ENCODE peak calls at places on chromosomes 11 and 22, in six cellular contexts. One of them, this sample, is unnamed.

GRCh38 chr11:134120143-134120850 is 51.4 kb downstream of the JAM3 start:
- DNase-seq in pancreas: no peak
- DNase-seq in adrenal gland: peak; percentile 60
- DNase-seq in CD8-positive, alpha-beta T cell: no peak
- DNase-seq in colonic mucosa: peak; percentile 23
- DNase-seq in right cardiac atrium: peak; percentile 61
- DNase-seq in this sample: peak; percentile 35

GRCh38 chr11:58900479-58901420 is 38.5 kb upstream of the GLYATL1 start:
- DNase-seq in pancreas: peak; percentile 89
- DNase-seq in adrenal gland: peak; percentile 61
- DNase-seq in CD8-positive, alpha-beta T cell: no peak
- DNase-seq in colonic mucosa: peak; percentile 90
- DNase-seq in right cardiac atrium: peak; percentile 76
- DNase-seq in this sample: peak; percentile 83

GRCh38 chr11:35622070-35622469 is 3.8 kb downstream of the FJX1 start:
- DNase-seq in pancreas: no peak
- DNase-seq in adrenal gland: no peak
- DNase-seq in CD8-positive, alpha-beta T cell: no peak
- DNase-seq in colonic mucosa: no peak
- DNase-seq in right cardiac atrium: no peak
- DNase-seq in this sample: no peak

GRCh38 chr11:64867748-64868462 is 10.5 kb downstream of the EHD1 start:
- DNase-seq in pancreas: no peak
- DNase-seq in adrenal gland: no peak
- DNase-seq in CD8-positive, alpha-beta T cell: no peak
- DNase-seq in colonic mucosa: no peak
- DNase-seq in right cardiac atrium: peak; percentile 54
- DNase-seq in this sample: no peak

GRCh38 chr11:31767665-31768064 is 43.5 kb downstream of the PAX6 start:
- DNase-seq in pancreas: no peak
- DNase-seq in adrenal gland: no peak
- DNase-seq in CD8-positive, alpha-beta T cell: no peak
- DNase-seq in colonic mucosa: no peak
- DNase-seq in right cardiac atrium: no peak
- DNase-seq in this sample: no peak

GRCh38 chr11:90646706-90647105 is 423.9 kb upstream of the CHORDC1 start:
- DNase-seq in pancreas: no peak
- DNase-seq in adrenal gland: no peak
- DNase-seq in CD8-positive, alpha-beta T cell: no peak
- DNase-seq in colonic mucosa: no peak
- DNase-seq in right cardiac atrium: no peak
- DNase-seq in this sample: no peak

GRCh38 chr11:81192516-81192915 is 1541.1 kb downstream of the FAM181B start:
- DNase-seq in pancreas: no peak
- DNase-seq in adrenal gland: no peak
- DNase-seq in CD8-positive, alpha-beta T cell: no peak
- DNase-seq in colonic mucosa: no peak
- DNase-seq in right cardiac atrium: no peak
- DNase-seq in this sample: no peak

GRCh38 chr11:134636071-134636470 is 224.0 kb upstream of the B3GAT1 start:
- DNase-seq in pancreas: no peak
- DNase-seq in adrenal gland: no peak
- DNase-seq in CD8-positive, alpha-beta T cell: no peak
- DNase-seq in colonic mucosa: no peak
- DNase-seq in right cardiac atrium: no peak
- DNase-seq in this sample: no peak

GRCh38 chr11:121141051-121141450 is 40.0 kb downstream of the TECTA start:
- DNase-seq in pancreas: no peak
- DNase-seq in adrenal gland: no peak
- DNase-seq in CD8-positive, alpha-beta T cell: no peak
- DNase-seq in colonic mucosa: no peak
- DNase-seq in right cardiac atrium: no peak
- DNase-seq in this sample: no peak

GRCh38 chr11:134532921-134533421 is 120.9 kb upstream of the B3GAT1 start:
- DNase-seq in pancreas: no peak
- DNase-seq in adrenal gland: no peak
- DNase-seq in CD8-positive, alpha-beta T cell: no peak
- DNase-seq in colonic mucosa: no peak
- DNase-seq in right cardiac atrium: no peak
- DNase-seq in this sample: no peak

DNA sequence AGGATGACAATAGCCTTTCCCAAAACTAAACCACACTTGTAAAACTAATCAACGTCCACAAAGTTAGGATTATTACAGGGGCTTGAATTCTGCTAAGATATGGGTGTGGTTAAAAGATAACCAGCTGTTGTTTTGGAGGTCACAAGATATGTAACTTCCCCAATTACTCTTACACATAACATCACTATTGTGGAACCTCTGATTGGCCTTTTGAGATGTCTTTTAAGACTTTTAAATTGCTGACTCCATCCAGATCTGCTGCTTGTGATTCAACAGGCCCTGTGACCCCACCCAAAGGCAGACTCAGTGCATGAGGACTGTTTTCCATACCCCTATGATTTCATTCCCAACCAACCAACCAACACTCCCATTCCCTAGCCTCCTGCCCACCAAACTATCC is 893.9 kb downstream of the OPCML start:
- DNase-seq in pancreas: no peak
- DNase-seq in adrenal gland: no peak
- DNase-seq in CD8-positive, alpha-beta T cell: no peak
- DNase-seq in colonic mucosa: no peak
- DNase-seq in right cardiac atrium: no peak
- DNase-seq in this sample: no peak
- H3K9me3 ChIP-seq in pancreas: no peaks in the 10 kb centered on the region
- H3K9me3 ChIP-seq in adrenal gland: no peaks in the 10 kb centered on the region
- H3K9me3 ChIP-seq in CD8-positive, alpha-beta T cell: no peaks in the 10 kb centered on the region
- H3K9me3 ChIP-seq in colonic mucosa: no peaks in the 10 kb centered on the region
- H3K9me3 ChIP-seq in right cardiac atrium: no peaks in the 10 kb centered on the region
- H3K9me3 ChIP-seq in this sample: no peaks in the 10 kb centered on the region

GRCh38 chr22:47277511-47277910 is 515.1 kb downstream of the TBC1D22A start:
- DNase-seq in pancreas: peak; percentile 13
- DNase-seq in adrenal gland: no peak
- DNase-seq in CD8-positive, alpha-beta T cell: no peak
- DNase-seq in colonic mucosa: no peak
- DNase-seq in right cardiac atrium: no peak
- DNase-seq in this sample: no peak

GRCh38 chr22:47276219-47276843 is 513.9 kb downstream of the TBC1D22A start:
- DNase-seq in pancreas: peak; percentile 9
- DNase-seq in adrenal gland: no peak
- DNase-seq in CD8-positive, alpha-beta T cell: no peak
- DNase-seq in colonic mucosa: no peak
- DNase-seq in right cardiac atrium: no peak
- DNase-seq in this sample: no peak

GRCh38 chr22:47277001-47277400 is 514.6 kb downstream of the TBC1D22A start:
- DNase-seq in pancreas: peak; percentile 59
- DNase-seq in adrenal gland: no peak
- DNase-seq in CD8-positive, alpha-beta T cell: no peak
- DNase-seq in colonic mucosa: no peak
- DNase-seq in right cardiac atrium: no peak
- DNase-seq in this sample: no peak

GRCh38 chr22:47274196-47274595 is 511.7 kb downstream of the TBC1D22A start:
- DNase-seq in pancreas: no peak
- DNase-seq in adrenal gland: no peak
- DNase-seq in CD8-positive, alpha-beta T cell: no peak
- DNase-seq in colonic mucosa: no peak
- DNase-seq in right cardiac atrium: no peak
- DNase-seq in this sample: no peak

GRCh38 chr22:47275479-47276218 is 513.2 kb downstream of the TBC1D22A start:
- DNase-seq in pancreas: peak; percentile 14
- DNase-seq in adrenal gland: no peak
- DNase-seq in CD8-positive, alpha-beta T cell: no peak
- DNase-seq in colonic mucosa: no peak
- DNase-seq in right cardiac atrium: no peak
- DNase-seq in this sample: no peak
- H3K9me3 ChIP-seq in pancreas: no peaks in the 10 kb centered on the region
- H3K9me3 ChIP-seq in adrenal gland: no peaks in the 10 kb centered on the region
- H3K9me3 ChIP-seq in CD8-positive, alpha-beta T cell: no peaks in the 10 kb centered on the region
- H3K9me3 ChIP-seq in colonic mucosa: no peaks in the 10 kb centered on the region
- H3K9me3 ChIP-seq in right cardiac atrium: no peaks in the 10 kb centered on the region
- H3K9me3 ChIP-seq in this sample: peaks cover 9% of the 10 kb centered on the region

DNA sequence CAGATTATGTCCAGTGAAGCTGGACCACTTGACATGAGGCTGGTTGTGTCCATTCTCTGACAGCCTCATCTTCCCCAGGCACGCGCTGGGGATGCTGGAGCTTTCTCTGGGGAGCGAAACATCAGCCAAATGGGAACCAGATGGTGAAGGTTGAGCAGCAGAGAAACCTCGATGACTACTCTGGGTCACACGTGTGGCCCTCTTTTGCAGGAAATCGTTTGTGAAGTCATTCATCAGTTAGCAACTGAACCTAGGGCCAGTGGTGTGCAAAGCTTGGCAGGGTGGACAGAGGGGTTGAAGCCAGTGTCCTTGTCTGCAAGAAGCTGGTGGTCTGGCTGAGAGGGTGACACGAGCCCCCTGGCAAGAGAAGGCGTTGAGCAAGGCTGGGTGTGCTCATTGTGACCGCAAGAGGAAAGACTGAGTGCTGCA is 109.8 kb downstream of the ZBTB16 start:
- DNase-seq in pancreas: no peak
- DNase-seq in adrenal gland: no peak
- DNase-seq in CD8-positive, alpha-beta T cell: no peak
- DNase-seq in colonic mucosa: no peak
- DNase-seq in right cardiac atrium: no peak
- DNase-seq in this sample: no peak
- H3K9me3 ChIP-seq in pancreas: no peaks in the 10 kb centered on the region
- H3K9me3 ChIP-seq in adrenal gland: no peaks in the 10 kb centered on the region
- H3K9me3 ChIP-seq in CD8-positive, alpha-beta T cell: no peaks in the 10 kb centered on the region
- H3K9me3 ChIP-seq in colonic mucosa: no peaks in the 10 kb centered on the region
- H3K9me3 ChIP-seq in right cardiac atrium: no peaks in the 10 kb centered on the region
- H3K9me3 ChIP-seq in this sample: no peaks in the 10 kb centered on the region

GRCh38 chr11:101128571-101129202 is 926 bp downstream of the PGR start:
- DNase-seq in pancreas: peak; percentile 68
- DNase-seq in adrenal gland: peak; percentile 12
- DNase-seq in CD8-positive, alpha-beta T cell: no peak
- DNase-seq in colonic mucosa: no peak
- DNase-seq in right cardiac atrium: peak; percentile 57
- DNase-seq in this sample: no peak
- H3K9me3 ChIP-seq in pancreas: no peaks in the 10 kb centered on the region
- H3K9me3 ChIP-seq in adrenal gland: no peaks in the 10 kb centered on the region
- H3K9me3 ChIP-seq in CD8-positive, alpha-beta T cell: no peaks in the 10 kb centered on the region
- H3K9me3 ChIP-seq in colonic mucosa: no peaks in the 10 kb centered on the region
- H3K9me3 ChIP-seq in right cardiac atrium: no peaks in the 10 kb centered on the region
- H3K9me3 ChIP-seq in this sample: no peaks in the 10 kb centered on the region